ENCODE peak calls at places on chromosomes 7 and 10, in five cellular contexts. D is left ventricle myocardium inferior, T is PC-3, A is HCT116, S is GM23248. Y is an unnamed sample. For H3K4me1, the result is how much of the 10 kb centered on the place peaks cover.

GRCh38 chr7:37234334-37234733 is 214.3 kb downstream of the ELMO1 start:
- DNase-seq in S (no peak), T (no peak), A (no peak), D (no peak), Y (no peak)

GRCh38 chr7:351256-351655 is 61.3 kb downstream of the FOXL3 start:
- DNase-seq in T (no peak), D (no peak), S (no peak), A (no peak), Y (no peak)

GRCh38 chr10:32232378-32232777 is 114.6 kb downstream of the EPC1 start:
- DNase-seq in T (no peak), A (no peak), D (no peak), S (no peak), Y (no peak)

GRCh38 chr7:107025449-107026103 is 18.9 kb upstream of the PRKAR2B start:
- DNase-seq in D (no peak), S (no peak), T (no peak), A (no peak), Y (no peak)

GRCh38 chr7:132869166-132869861 is 212.6 kb downstream of the CHCHD3 start:
- DNase-seq in T (no peak), S (peak), D (no peak), A (no peak), Y (no peak)

GRCh38 chr10:133458021-133458709 is 4.4 kb downstream of the SCART1 start:
- DNase-seq in S (no peak), A (no peak), D (peak), T (no peak), Y (no peak)

GRCh38 chr7:42023216-42023724 is 213.7 kb downstream of the GLI3 start:
- DNase-seq in A (no peak), T (no peak), D (no peak), S (no peak), Y (no peak)

GRCh38 chr10:132411561-132412253 is 14.7 kb downstream of the PWWP2B start:
- DNase-seq in S (peak), D (no peak), T (no peak), A (no peak), Y (no peak)

GRCh38 chr10:123318516-123318915 is 164.3 kb downstream of the BUB3 start:
- DNase-seq in S (peak), T (no peak), A (no peak), D (no peak), Y (no peak)

GRCh38 chr10:126408953-126409641 is 20.8 kb upstream of the ADAM12 start:
- DNase-seq in T (no peak), S (no peak), A (no peak), D (no peak), Y (no peak)

GRCh38 chr7:124152859-124153692 is 120.2 kb upstream of the TMEM229A start:
- DNase-seq in D (no peak), S (peak), A (peak), T (peak), Y (no peak)

GRCh38 chr10:62900829-62901571 is 84.8 kb upstream of the EGR2 start:
- DNase-seq in T (peak), D (no peak), S (peak), A (no peak), Y (no peak)

GRCh38 chr7:87511510-87511909 is 36.0 kb upstream of the ABCB4 start:
- DNase-seq in T (no peak), S (no peak), A (no peak), D (no peak), Y (no peak)

GRCh38 chr7:102021841-102022618 is 204.6 kb downstream of the CUX1 start:
- DNase-seq in S (no peak), A (no peak), T (no peak), D (no peak), Y (no peak)

GRCh38 chr10:14460447-14460846 is 129.7 kb upstream of the FRMD4A start:
- DNase-seq in S (no peak), D (no peak), T (no peak), A (no peak), Y (no peak)

GRCh38 chr7:1083729-1084657 is 3.9 kb upstream of the GPER1 start:
- DNase-seq in A (no peak), T (no peak), S (no peak), D (peak), Y (no peak)

GRCh38 chr7:2813350-2814185 is 30.5 kb downstream of the GNA12 start:
- DNase-seq in S (no peak), T (no peak), A (no peak), D (no peak), Y (no peak)
- H3K4me1 ChIP-seq in S (under half), T (under half), A (under half), D (half or more), Y (half or more)

DNA sequence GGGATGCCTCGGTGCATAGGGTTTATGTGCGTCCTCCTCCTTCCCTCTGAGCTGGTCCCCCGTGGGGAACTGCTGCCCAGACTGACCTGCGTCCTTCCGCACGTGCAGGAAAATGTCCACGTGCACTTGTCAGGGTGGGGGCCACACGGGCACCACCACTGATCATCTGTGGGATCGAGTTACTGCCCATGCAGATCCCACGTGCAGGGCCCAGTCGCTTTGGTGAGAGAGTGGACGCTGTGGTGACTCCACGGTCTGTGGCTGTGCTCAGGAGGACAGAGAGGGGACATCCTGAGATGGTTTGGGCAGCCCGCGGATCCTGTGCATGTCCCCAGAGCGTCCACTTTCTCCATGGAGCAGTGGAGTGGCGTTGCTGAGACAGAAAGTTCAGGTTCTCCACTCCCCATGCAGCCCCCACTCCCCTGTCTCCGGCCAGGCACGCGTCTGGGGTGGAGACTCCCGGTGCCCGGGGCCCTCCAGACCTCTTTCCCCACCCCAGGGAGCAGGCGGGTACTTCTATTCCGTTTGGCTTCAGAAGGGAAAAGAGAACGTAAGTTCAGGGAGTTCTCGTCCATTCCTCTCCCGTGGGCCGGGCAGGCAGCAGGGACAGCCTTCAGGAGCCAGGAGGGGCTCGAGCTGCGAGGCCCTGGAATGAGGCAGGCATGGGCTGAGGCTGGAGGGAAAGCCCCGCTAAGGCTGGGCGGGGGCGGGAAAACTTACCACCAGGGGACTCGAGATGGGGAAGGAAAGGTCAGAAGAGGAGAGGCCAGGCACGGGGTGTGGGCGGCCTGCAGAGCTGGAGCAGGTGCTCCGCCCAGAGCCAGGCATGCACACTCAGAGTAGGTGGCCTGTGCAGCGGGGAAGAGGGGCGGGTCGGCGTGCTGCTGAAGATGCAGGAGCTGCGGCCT is 59.9 kb downstream of the EGFR start:
- DNase-seq in S (no peak), T (no peak), A (no peak), D (no peak), Y (no peak)
- H3K4me3 ChIP-seq in S (no peak), T (no peak), A (no peak), D (no peak), Y (no peak)

GRCh38 chr7:159149488-159149887 is 4.8 kb upstream of the VIPR2 start:
- DNase-seq in T (no peak), A (no peak), S (no peak), D (no peak), Y (no peak)
- H3K27ac ChIP-seq in T (no peak), A (no peak), S (no peak), D (no peak), Y (no peak)

GRCh38 chr10:44962870-44963738 is 3.5 kb downstream of the RASSF4 start:
- DNase-seq in A (no peak), T (no peak), S (no peak), D (no peak), Y (peak)
- H3K4me1 ChIP-seq in A (under half), T (under half), S (under half), D (half or more), Y (half or more)

GRCh38 chr10:73506074-73506473 is 10.2 kb upstream of the PPP3CB start:
- DNase-seq in A (no peak), S (no peak), D (no peak), T (no peak), Y (no peak)
- H3K4me3 ChIP-seq in A (no peak), S (no peak), D (no peak), T (no peak), Y (no peak)

GRCh38 chr10:26554246-26554645 is 116.1 kb downstream of the APBB1IP start:
- DNase-seq in S (no peak), D (no peak), A (no peak), T (no peak), Y (no peak)

GRCh38 chr10:26555719-26556368 is 117.7 kb downstream of the APBB1IP start:
- DNase-seq in S (peak), T (peak), A (no peak), D (peak), Y (no peak)

GRCh38 chr10:26557641-26558014 is 119.5 kb downstream of the APBB1IP start:
- DNase-seq in S (peak), A (no peak), T (peak), D (no peak), Y (peak)

DNA sequence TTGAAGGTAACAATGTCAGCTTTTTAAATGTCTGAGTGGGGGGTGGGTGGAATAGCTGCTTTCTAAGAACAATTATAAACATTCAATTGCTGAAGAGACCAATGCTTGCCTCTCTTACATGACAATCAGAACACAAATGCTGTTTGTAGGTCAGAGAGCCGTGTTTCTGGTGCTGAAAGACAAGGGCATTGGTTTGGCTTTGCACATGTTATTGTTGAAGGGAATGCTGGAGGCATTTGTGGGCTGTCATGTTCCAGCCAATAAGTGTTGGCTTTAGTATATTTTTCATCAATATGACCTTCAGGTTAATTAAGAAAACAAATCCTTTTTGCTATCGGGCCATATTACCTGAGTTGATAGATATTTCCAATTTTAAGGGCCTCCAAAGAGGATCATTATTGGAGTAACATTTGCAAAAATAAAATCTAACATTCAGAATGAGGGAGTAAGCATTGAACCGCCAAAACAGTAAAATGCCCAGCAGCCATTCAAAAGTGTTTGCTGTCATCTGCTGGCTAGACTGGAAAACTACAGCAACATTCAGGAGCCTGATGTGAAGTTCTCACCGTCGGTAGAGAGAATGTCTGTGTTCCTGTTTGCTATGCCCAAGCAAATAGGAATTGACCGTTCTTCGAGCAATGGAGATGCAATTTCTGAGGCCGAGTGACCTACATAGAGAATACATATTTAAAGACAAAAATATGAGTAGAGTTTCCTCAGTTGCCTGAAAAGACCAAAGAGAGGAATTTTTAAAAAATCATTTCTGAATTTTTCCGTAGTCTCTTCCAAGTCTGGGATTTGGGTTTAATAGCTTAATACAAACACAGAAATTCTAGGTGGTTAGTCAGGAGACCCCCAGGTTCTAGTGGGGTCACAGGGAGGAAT is 118.9 kb downstream of the APBB1IP start:
- DNase-seq in T (peak), D (no peak), S (peak), A (peak), Y (no peak)
- H3K27ac ChIP-seq in T (no peak), D (no peak), S (peak), A (no peak), Y (no peak)

DNA sequence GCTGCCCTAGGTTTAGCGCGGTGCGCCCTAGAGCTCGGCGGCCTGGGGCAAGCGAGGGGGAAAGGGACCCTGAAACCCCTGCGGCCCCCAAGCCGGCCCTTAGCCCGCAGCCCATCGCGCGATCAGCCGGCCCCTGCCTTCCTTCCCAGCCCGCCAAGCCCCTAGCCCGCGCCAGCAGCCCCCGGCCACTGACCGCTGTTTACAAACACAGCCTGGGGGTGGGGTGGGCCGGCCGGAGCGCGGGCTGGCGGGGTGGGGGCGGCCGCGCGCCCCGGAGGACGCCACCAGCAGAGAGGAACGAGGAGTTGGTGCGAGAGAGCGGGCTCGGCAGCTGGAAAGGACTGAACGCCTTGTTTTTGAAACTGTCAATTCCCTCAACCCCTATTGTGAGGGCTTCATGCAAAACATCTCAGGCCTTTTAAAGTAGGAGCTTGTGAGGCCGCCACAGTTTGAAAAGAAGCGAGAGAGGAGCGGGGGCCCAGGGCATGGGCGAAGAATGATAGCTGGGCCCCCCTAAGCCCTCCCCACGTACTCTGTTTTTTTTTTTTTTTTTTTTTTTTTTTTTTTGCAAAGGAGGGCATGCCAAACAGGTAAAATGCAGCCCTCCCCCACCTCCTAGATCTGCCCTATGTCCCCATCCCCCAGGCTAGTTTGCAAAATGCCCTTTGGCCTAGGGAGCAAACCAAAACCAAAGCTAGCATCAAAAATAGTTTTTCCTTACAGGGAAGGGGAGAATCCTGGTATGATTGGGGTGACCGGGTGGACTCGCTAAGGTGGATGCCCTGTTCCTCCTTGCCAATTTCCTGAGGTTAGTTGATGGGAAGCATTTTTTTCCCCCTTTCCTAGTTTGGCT is 15.0 kb downstream of the SKIDA1 start:
- DNase-seq in D (no peak), T (no peak), S (peak), A (no peak), Y (no peak)
- H3K4me1 ChIP-seq in D (under half), T (under half), S (under half), A (under half), Y (under half)

GRCh38 chr7:38463277-38464224 is 167.6 kb downstream of the AMPH start:
- DNase-seq in D (peak), S (peak), A (no peak), T (peak), Y (peak)
- H3K4me3 ChIP-seq in D (no peak), S (peak), A (no peak), T (no peak), Y (no peak)

GRCh38 chr10:117684211-117684610 is 141.7 kb downstream of the EMX2 start:
- DNase-seq in D (no peak), T (no peak), S (no peak), A (no peak), Y (no peak)
- H3K27ac ChIP-seq in D (no peak), T (no peak), S (no peak), A (no peak), Y (no peak)

Y was measured in SJSA1.